ENCODE peak calls at places on chromosomes 7 and 10, in nine cellular contexts. Y is astrocyte, T is adrenal gland, W is endothelial cell, S is RWPE1, E is nephron progenitor cell, A is mesenchymal stem cell, I is NCI-H1105 treated with DMSO at 0.1 percent for 48 hours, X is heart right ventricle. D is an unnamed sample.

GRCh38 chr10:131891196-131891928 is 9.4 kb upstream of the PPP2R2D start:
- DNase-seq in Y (no peak), E (peak), A (peak), X (no peak), W (peak), I (no peak), S (no peak), T (peak), D (no peak)

GRCh38 chr10:53233759-53234158 is 461.2 kb upstream of the MBL2 start:
- DNase-seq in W (no peak), S (no peak), T (no peak), A (no peak), E (no peak), Y (no peak), I (no peak), X (no peak), D (no peak)

GRCh38 chr10:60524541-60524940 is 134.9 kb upstream of the ANK3 start:
- DNase-seq in S (no peak), A (peak), I (no peak), E (no peak), T (no peak), X (no peak), W (no peak), Y (peak), D (no peak)

GRCh38 chr7:121798076-121798475 is 74.9 kb upstream of the PTPRZ1 start:
- DNase-seq in A (no peak), I (no peak), T (no peak), X (no peak), W (no peak), S (no peak), E (no peak), Y (no peak), D (no peak)

GRCh38 chr10:119301397-119301796 is 94.0 kb downstream of the GRK5 start:
- DNase-seq in E (no peak), Y (no peak), T (no peak), W (no peak), I (no peak), S (no peak), A (peak), X (no peak), D (no peak)

GRCh38 chr7:35495377-35495776 is 199.6 kb downstream of the HERPUD2 start:
- DNase-seq in W (no peak), E (no peak), T (no peak), X (no peak), A (no peak), S (no peak), Y (no peak), I (no peak), D (no peak)

GRCh38 chr10:124688889-124689670 is 55.1 kb downstream of the FAM53B start:
- DNase-seq in T (no peak), E (no peak), I (no peak), W (no peak), X (no peak), Y (no peak), A (no peak), S (peak), D (no peak)

GRCh38 chr7:49875336-49875735 is 101.9 kb downstream of the VWC2 start:
- DNase-seq in T (no peak), I (no peak), A (no peak), W (no peak), S (no peak), Y (no peak), X (no peak), E (no peak), D (no peak)

D was measured in NCI-H1436.